ENCODE peak calls at places on chromosomes 7 and 10, in eight cellular contexts. One of them, this sample, is unnamed.

GRCh38 chr10:3486346-3487065 is 298.5 kb downstream of the KLF6 start:
- DNase-seq in fibroblast of lung: no peak
- DNase-seq in sigmoid colon: no peak
- DNase-seq in cardiac muscle cell: no peak
- DNase-seq in stomach: peak; percentile 74
- DNase-seq in A549: peak; percentile 91
- DNase-seq in CD4-positive, CD25-positive, alpha-beta regulatory T cell: no peak
- DNase-seq in effector memory CD4-positive, alpha-beta T cell: no peak
- DNase-seq in this sample: no peak

GRCh38 chr10:52229271-52229931 is 84.7 kb upstream of the DKK1 start:
- DNase-seq in A549: no peak
- DNase-seq in cardiac muscle cell: no peak
- DNase-seq in fibroblast of lung: peak; percentile 39
- DNase-seq in effector memory CD4-positive, alpha-beta T cell: no peak
- DNase-seq in stomach: no peak
- DNase-seq in CD4-positive, CD25-positive, alpha-beta regulatory T cell: no peak
- DNase-seq in sigmoid colon: no peak
- DNase-seq in this sample: no peak

GRCh38 chr10:43371418-43371817 is at the start of gene FXYD4:
- DNase-seq in cardiac muscle cell: no peak
- DNase-seq in A549: no peak
- DNase-seq in sigmoid colon: peak; percentile 40
- DNase-seq in fibroblast of lung: no peak
- DNase-seq in CD4-positive, CD25-positive, alpha-beta regulatory T cell: no peak
- DNase-seq in effector memory CD4-positive, alpha-beta T cell: no peak
- DNase-seq in stomach: peak; percentile 88
- DNase-seq in this sample: no peak

GRCh38 chr10:47190301-47190700 is 109.7 kb upstream of the GDF10 start:
- DNase-seq in effector memory CD4-positive, alpha-beta T cell: no peak
- DNase-seq in cardiac muscle cell: no peak
- DNase-seq in sigmoid colon: no peak
- DNase-seq in CD4-positive, CD25-positive, alpha-beta regulatory T cell: no peak
- DNase-seq in A549: no peak
- DNase-seq in fibroblast of lung: no peak
- DNase-seq in stomach: no peak
- DNase-seq in this sample: no peak

GRCh38 chr7:80791509-80791929 is 127.3 kb downstream of the SEMA3C start:
- DNase-seq in CD4-positive, CD25-positive, alpha-beta regulatory T cell: no peak
- DNase-seq in cardiac muscle cell: no peak
- DNase-seq in sigmoid colon: no peak
- DNase-seq in stomach: no peak
- DNase-seq in effector memory CD4-positive, alpha-beta T cell: no peak
- DNase-seq in fibroblast of lung: no peak
- DNase-seq in A549: no peak
- DNase-seq in this sample: no peak

GRCh38 chr7:38660427-38661099 is 29.4 kb upstream of the AMPH start:
- DNase-seq in CD4-positive, CD25-positive, alpha-beta regulatory T cell: no peak
- DNase-seq in sigmoid colon: no peak
- DNase-seq in stomach: no peak
- DNase-seq in A549: peak; percentile 54
- DNase-seq in cardiac muscle cell: peak; percentile 57
- DNase-seq in effector memory CD4-positive, alpha-beta T cell: no peak
- DNase-seq in fibroblast of lung: peak; percentile 69
- DNase-seq in this sample: no peak

GRCh38 chr7:142535123-142535779 is 214.0 kb upstream of the PRSS1 start:
- DNase-seq in cardiac muscle cell: peak; percentile 84
- DNase-seq in effector memory CD4-positive, alpha-beta T cell: peak; percentile 52
- DNase-seq in A549: peak; percentile 76
- DNase-seq in stomach: peak; percentile 50
- DNase-seq in fibroblast of lung: peak; percentile 87
- DNase-seq in CD4-positive, CD25-positive, alpha-beta regulatory T cell: peak; percentile 55
- DNase-seq in sigmoid colon: no peak
- DNase-seq in this sample: peak; percentile 64

GRCh38 chr7:151439855-151440798 is at the start of gene CRYGN:
- DNase-seq in stomach: no peak
- DNase-seq in fibroblast of lung: no peak
- DNase-seq in A549: no peak
- DNase-seq in cardiac muscle cell: peak; percentile 45
- DNase-seq in effector memory CD4-positive, alpha-beta T cell: no peak
- DNase-seq in CD4-positive, CD25-positive, alpha-beta regulatory T cell: no peak
- DNase-seq in sigmoid colon: peak; percentile 69
- DNase-seq in this sample: peak; percentile 13

GRCh38 chr7:127895814-127896280 is 135.4 kb downstream of the LRRC4 start:
- DNase-seq in sigmoid colon: no peak
- DNase-seq in stomach: no peak
- DNase-seq in effector memory CD4-positive, alpha-beta T cell: no peak
- DNase-seq in fibroblast of lung: no peak
- DNase-seq in cardiac muscle cell: no peak
- DNase-seq in CD4-positive, CD25-positive, alpha-beta regulatory T cell: no peak
- DNase-seq in A549: no peak
- DNase-seq in this sample: no peak

GRCh38 chr7:17015575-17015974 is 133.8 kb upstream of the AGR3 start:
- DNase-seq in fibroblast of lung: peak; percentile 6
- DNase-seq in cardiac muscle cell: no peak
- DNase-seq in CD4-positive, CD25-positive, alpha-beta regulatory T cell: no peak
- DNase-seq in A549: no peak
- DNase-seq in stomach: no peak
- DNase-seq in sigmoid colon: no peak
- DNase-seq in effector memory CD4-positive, alpha-beta T cell: no peak
- DNase-seq in this sample: no peak

GRCh38 chr7:36280840-36281812 is 108.5 kb upstream of the ANLN start:
- DNase-seq in cardiac muscle cell: peak; percentile 45
- DNase-seq in effector memory CD4-positive, alpha-beta T cell: no peak
- DNase-seq in stomach: peak; percentile 69
- DNase-seq in A549: peak; percentile 76
- DNase-seq in CD4-positive, CD25-positive, alpha-beta regulatory T cell: no peak
- DNase-seq in fibroblast of lung: peak; percentile 85
- DNase-seq in sigmoid colon: peak; percentile 90
- DNase-seq in this sample: no peak

GRCh38 chr10:35928017-35928619 is 286.0 kb upstream of the FZD8 start:
- DNase-seq in A549: no peak
- DNase-seq in fibroblast of lung: no peak
- DNase-seq in CD4-positive, CD25-positive, alpha-beta regulatory T cell: no peak
- DNase-seq in effector memory CD4-positive, alpha-beta T cell: no peak
- DNase-seq in sigmoid colon: no peak
- DNase-seq in cardiac muscle cell: no peak
- DNase-seq in stomach: no peak
- DNase-seq in this sample: no peak

GRCh38 chr10:7956508-7956907 is 98.0 kb upstream of the GATA3 start:
- DNase-seq in fibroblast of lung: peak; percentile 80
- DNase-seq in A549: peak; percentile 35
- DNase-seq in effector memory CD4-positive, alpha-beta T cell: no peak
- DNase-seq in cardiac muscle cell: no peak
- DNase-seq in CD4-positive, CD25-positive, alpha-beta regulatory T cell: no peak
- DNase-seq in stomach: no peak
- DNase-seq in sigmoid colon: no peak
- DNase-seq in this sample: no peak

GRCh38 chr10:51257511-51258248 is 183.4 kb downstream of the PRKG1 start:
- DNase-seq in cardiac muscle cell: no peak
- DNase-seq in A549: no peak
- DNase-seq in effector memory CD4-positive, alpha-beta T cell: no peak
- DNase-seq in CD4-positive, CD25-positive, alpha-beta regulatory T cell: no peak
- DNase-seq in stomach: no peak
- DNase-seq in fibroblast of lung: no peak
- DNase-seq in sigmoid colon: no peak
- DNase-seq in this sample: no peak

GRCh38 chr7:138837627-138838026 is 39.6 kb upstream of the ATP6V0A4 start:
- DNase-seq in CD4-positive, CD25-positive, alpha-beta regulatory T cell: no peak
- DNase-seq in stomach: no peak
- DNase-seq in effector memory CD4-positive, alpha-beta T cell: no peak
- DNase-seq in A549: no peak
- DNase-seq in fibroblast of lung: peak; percentile 46
- DNase-seq in sigmoid colon: no peak
- DNase-seq in cardiac muscle cell: no peak
- DNase-seq in this sample: no peak

GRCh38 chr10:52738951-52739350 is 33.6 kb downstream of the MBL2 start:
- DNase-seq in stomach: no peak
- DNase-seq in A549: no peak
- DNase-seq in cardiac muscle cell: no peak
- DNase-seq in effector memory CD4-positive, alpha-beta T cell: no peak
- DNase-seq in CD4-positive, CD25-positive, alpha-beta regulatory T cell: no peak
- DNase-seq in sigmoid colon: no peak
- DNase-seq in fibroblast of lung: no peak
- DNase-seq in this sample: no peak

GRCh38 chr7:30681262-30682130 is 760 bp downstream of the CRHR2 start:
- DNase-seq in stomach: no peak
- DNase-seq in cardiac muscle cell: peak; percentile 60
- DNase-seq in fibroblast of lung: no peak
- DNase-seq in CD4-positive, CD25-positive, alpha-beta regulatory T cell: no peak
- DNase-seq in effector memory CD4-positive, alpha-beta T cell: no peak
- DNase-seq in sigmoid colon: no peak
- DNase-seq in A549: no peak
- DNase-seq in this sample: no peak

GRCh38 chr10:123858039-123858740 is 33.4 kb downstream of the CPXM2 start:
- DNase-seq in cardiac muscle cell: no peak
- DNase-seq in stomach: no peak
- DNase-seq in A549: no peak
- DNase-seq in fibroblast of lung: no peak
- DNase-seq in effector memory CD4-positive, alpha-beta T cell: no peak
- DNase-seq in CD4-positive, CD25-positive, alpha-beta regulatory T cell: no peak
- DNase-seq in sigmoid colon: peak; percentile 82
- DNase-seq in this sample: no peak

GRCh38 chr7:296546-296945 is 6.6 kb downstream of the FOXL3 start:
- DNase-seq in sigmoid colon: no peak
- DNase-seq in effector memory CD4-positive, alpha-beta T cell: no peak
- DNase-seq in A549: no peak
- DNase-seq in stomach: no peak
- DNase-seq in CD4-positive, CD25-positive, alpha-beta regulatory T cell: no peak
- DNase-seq in cardiac muscle cell: no peak
- DNase-seq in fibroblast of lung: no peak
- DNase-seq in this sample: no peak

GRCh38 chr10:97540669-97541500 is 31.7 kb upstream of the ANKRD2 start:
- DNase-seq in fibroblast of lung: no peak
- DNase-seq in sigmoid colon: peak; percentile 56
- DNase-seq in effector memory CD4-positive, alpha-beta T cell: no peak
- DNase-seq in cardiac muscle cell: no peak
- DNase-seq in stomach: no peak
- DNase-seq in A549: no peak
- DNase-seq in CD4-positive, CD25-positive, alpha-beta regulatory T cell: no peak
- DNase-seq in this sample: no peak

GRCh38 chr10:35025916-35026315 is 64.2 kb downstream of the CUL2 start:
- DNase-seq in stomach: no peak
- DNase-seq in sigmoid colon: no peak
- DNase-seq in CD4-positive, CD25-positive, alpha-beta regulatory T cell: no peak
- DNase-seq in A549: no peak
- DNase-seq in cardiac muscle cell: no peak
- DNase-seq in fibroblast of lung: peak; percentile 57
- DNase-seq in effector memory CD4-positive, alpha-beta T cell: no peak
- DNase-seq in this sample: no peak

GRCh38 chr10:92839191-92840085 is 8.9 kb upstream of the EXOC6 start:
- DNase-seq in stomach: peak; percentile 58
- DNase-seq in sigmoid colon: no peak
- DNase-seq in effector memory CD4-positive, alpha-beta T cell: peak; percentile 21
- DNase-seq in cardiac muscle cell: peak; percentile 13
- DNase-seq in fibroblast of lung: peak; percentile 68
- DNase-seq in A549: peak; percentile 61
- DNase-seq in CD4-positive, CD25-positive, alpha-beta regulatory T cell: peak; percentile 14
- DNase-seq in this sample: peak; percentile 10

GRCh38 chr7:44244282-44244681 is 43.5 kb downstream of the YKT6 start:
- DNase-seq in sigmoid colon: no peak
- DNase-seq in effector memory CD4-positive, alpha-beta T cell: no peak
- DNase-seq in stomach: no peak
- DNase-seq in CD4-positive, CD25-positive, alpha-beta regulatory T cell: no peak
- DNase-seq in A549: no peak
- DNase-seq in cardiac muscle cell: peak; percentile 66
- DNase-seq in fibroblast of lung: no peak
- DNase-seq in this sample: no peak

GRCh38 chr10:19892677-19893076 is 76.4 kb downstream of the PLXDC2 start:
- DNase-seq in CD4-positive, CD25-positive, alpha-beta regulatory T cell: no peak
- DNase-seq in fibroblast of lung: no peak
- DNase-seq in sigmoid colon: no peak
- DNase-seq in stomach: no peak
- DNase-seq in A549: no peak
- DNase-seq in cardiac muscle cell: no peak
- DNase-seq in effector memory CD4-positive, alpha-beta T cell: no peak
- DNase-seq in this sample: no peak

DNA sequence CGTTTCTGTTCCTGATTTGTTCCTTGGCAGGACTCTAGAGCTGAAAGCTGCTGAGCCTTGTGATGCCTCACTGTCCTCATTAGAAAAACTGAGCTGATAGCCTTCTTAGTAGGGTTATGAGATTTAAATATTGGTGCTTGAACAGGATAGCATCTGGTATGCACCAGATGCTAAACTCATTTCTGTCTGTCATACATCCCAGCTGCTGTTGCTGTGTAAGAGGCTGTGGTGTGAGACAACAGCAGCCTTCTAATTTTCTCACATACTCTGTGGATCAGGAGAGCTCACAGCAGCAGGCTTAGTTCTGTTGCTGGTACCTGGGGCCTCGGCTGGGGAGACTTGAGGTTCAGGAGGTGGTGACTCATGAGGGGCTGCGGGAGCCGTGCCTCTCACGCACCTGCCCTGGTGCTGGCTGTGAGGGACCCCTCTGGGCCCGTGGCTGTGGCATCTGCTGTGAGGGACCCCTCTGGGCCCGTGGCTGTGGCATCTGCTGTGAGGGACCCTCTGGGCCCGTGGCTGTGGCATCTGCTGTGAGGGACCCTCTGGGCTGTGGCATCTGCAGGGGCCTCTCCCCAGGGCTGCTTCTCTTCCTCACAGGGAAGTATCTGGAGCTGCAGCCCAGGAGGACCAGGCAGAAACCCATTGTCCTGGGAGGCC is 12.5 kb downstream of the DYNC2I1 start:
- DNase-seq in CD4-positive, CD25-positive, alpha-beta regulatory T cell: no peak
- DNase-seq in fibroblast of lung: no peak
- DNase-seq in stomach: no peak
- DNase-seq in sigmoid colon: no peak
- DNase-seq in effector memory CD4-positive, alpha-beta T cell: no peak
- DNase-seq in cardiac muscle cell: no peak
- DNase-seq in A549: no peak
- DNase-seq in this sample: no peak
- H3K27ac ChIP-seq in CD4-positive, CD25-positive, alpha-beta regulatory T cell: no peak overlapping the region
- H3K27ac ChIP-seq in fibroblast of lung: no peak overlapping the region
- H3K27ac ChIP-seq in stomach: no peak overlapping the region
- H3K27ac ChIP-seq in sigmoid colon: no peak overlapping the region
- H3K27ac ChIP-seq in effector memory CD4-positive, alpha-beta T cell: no peak overlapping the region
- H3K27ac ChIP-seq in cardiac muscle cell: peak overlapping the region; percentile 43
- H3K27ac ChIP-seq in A549: no peak overlapping the region
- H3K27ac ChIP-seq in this sample: no peak overlapping the region

GRCh38 chr10:117463545-117463920 is 79.0 kb upstream of the EMX2 start:
- DNase-seq in cardiac muscle cell: no peak
- DNase-seq in fibroblast of lung: no peak
- DNase-seq in effector memory CD4-positive, alpha-beta T cell: no peak
- DNase-seq in CD4-positive, CD25-positive, alpha-beta regulatory T cell: no peak
- DNase-seq in stomach: no peak
- DNase-seq in A549: no peak
- DNase-seq in sigmoid colon: no peak
- DNase-seq in this sample: no peak
- H3K27ac ChIP-seq in cardiac muscle cell: no peak overlapping the region
- H3K27ac ChIP-seq in fibroblast of lung: no peak overlapping the region
- H3K27ac ChIP-seq in effector memory CD4-positive, alpha-beta T cell: no peak overlapping the region
- H3K27ac ChIP-seq in CD4-positive, CD25-positive, alpha-beta regulatory T cell: no peak overlapping the region
- H3K27ac ChIP-seq in stomach: no peak overlapping the region
- H3K27ac ChIP-seq in A549: no peak overlapping the region
- H3K27ac ChIP-seq in sigmoid colon: no peak overlapping the region
- H3K27ac ChIP-seq in this sample: no peak overlapping the region

GRCh38 chr10:69489506-69490090 is 38.3 kb downstream of the TSPAN15 start:
- DNase-seq in A549: no peak
- DNase-seq in effector memory CD4-positive, alpha-beta T cell: no peak
- DNase-seq in fibroblast of lung: no peak
- DNase-seq in CD4-positive, CD25-positive, alpha-beta regulatory T cell: no peak
- DNase-seq in stomach: no peak
- DNase-seq in cardiac muscle cell: no peak
- DNase-seq in sigmoid colon: peak; percentile 52
- DNase-seq in this sample: no peak
- H3K27ac ChIP-seq in A549: no peak overlapping the region
- H3K27ac ChIP-seq in effector memory CD4-positive, alpha-beta T cell: no peak overlapping the region
- H3K27ac ChIP-seq in fibroblast of lung: no peak overlapping the region
- H3K27ac ChIP-seq in CD4-positive, CD25-positive, alpha-beta regulatory T cell: no peak overlapping the region
- H3K27ac ChIP-seq in stomach: no peak overlapping the region
- H3K27ac ChIP-seq in cardiac muscle cell: no peak overlapping the region
- H3K27ac ChIP-seq in sigmoid colon: no peak overlapping the region
- H3K27ac ChIP-seq in this sample: no peak overlapping the region

GRCh38 chr7:102064361-102065025 is 222.2 kb upstream of the SH2B2 start:
- DNase-seq in A549: peak; percentile 68
- DNase-seq in cardiac muscle cell: no peak
- DNase-seq in CD4-positive, CD25-positive, alpha-beta regulatory T cell: no peak
- DNase-seq in fibroblast of lung: no peak
- DNase-seq in effector memory CD4-positive, alpha-beta T cell: no peak
- DNase-seq in stomach: no peak
- DNase-seq in sigmoid colon: peak; percentile 56
- DNase-seq in this sample: no peak
- H3K27ac ChIP-seq in A549: peak overlapping the region; percentile 72
- H3K27ac ChIP-seq in cardiac muscle cell: peak overlapping the region; percentile 0
- H3K27ac ChIP-seq in CD4-positive, CD25-positive, alpha-beta regulatory T cell: no peak overlapping the region
- H3K27ac ChIP-seq in fibroblast of lung: no peak overlapping the region
- H3K27ac ChIP-seq in effector memory CD4-positive, alpha-beta T cell: no peak overlapping the region
- H3K27ac ChIP-seq in stomach: peak overlapping the region; percentile 24
- H3K27ac ChIP-seq in sigmoid colon: no peak overlapping the region
- H3K27ac ChIP-seq in this sample: no peak overlapping the region